ENCODE peak calls at places on chromosomes 5 and 9, in ten cellular contexts. M is tibial artery; Y is transverse colon; C is H1; R is substantia nigra; A is PC-9; K is effector memory CD4-positive, alpha-beta T cell; E is astrocyte; S is GM23338; T is hepatocyte. B is an unnamed sample.

GRCh38 chr9:131697097-131697496 is 42.8 kb downstream of the RAPGEF1 start:
- DNase-seq in M (peak; percentile 43), Y (no peak), C (no peak), R (peak; percentile 66), A (no peak), K (no peak), E (peak; percentile 33), S (peak; percentile 62), T (no peak), B (no peak)

GRCh38 chr9:98900244-98900643 is 43.5 kb upstream of the COL15A1 start:
- DNase-seq in M (no peak), Y (no peak), C (no peak), R (no peak), A (no peak), K (no peak), E (no peak), S (no peak), T (no peak), B (no peak)

GRCh38 chr5:177431317-177432142 is 5.1 kb downstream of the GRK6 start:
- DNase-seq in M (no peak), Y (peak; percentile 82), C (no peak), R (no peak), A (no peak), K (peak; percentile 72), E (no peak), S (no peak), T (no peak), B (no peak)

GRCh38 chr9:119792242-119792641 is 423.0 kb upstream of the BRINP1 start:
- DNase-seq in M (no peak), Y (no peak), C (no peak), R (no peak), A (no peak), K (no peak), E (no peak), S (no peak), T (no peak), B (no peak)

GRCh38 chr9:134526798-134527492 is 114.7 kb upstream of the COL5A1 start:
- DNase-seq in M (no peak), Y (no peak), C (no peak), R (no peak), A (no peak), K (no peak), E (no peak), S (no peak), T (no peak), B (no peak)

GRCh38 chr5:175878021-175878420 is 6.6 kb downstream of the CPLX2 start:
- DNase-seq in M (no peak), Y (no peak), C (no peak), R (no peak), A (no peak), K (no peak), E (no peak), S (no peak), T (no peak), B (no peak)

GRCh38 chr9:128344931-128345605 is 4.7 kb downstream of the SLC27A4 start:
- DNase-seq in M (no peak), Y (no peak), C (no peak), R (no peak), A (no peak), K (no peak), E (no peak), S (peak; percentile 65), T (no peak), B (no peak)

GRCh38 chr5:159786901-159787691 is 129.2 kb upstream of the ADRA1B start:
- DNase-seq in M (peak; percentile 88), Y (peak; percentile 19), C (no peak), R (no peak), A (no peak), K (no peak), E (no peak), S (no peak), T (peak; percentile 49), B (no peak)

GRCh38 chr9:37961346-37961745 is 57.4 kb upstream of the SLC25A51 start:
- DNase-seq in M (no peak), Y (no peak), C (no peak), R (no peak), A (no peak), K (no peak), E (no peak), S (no peak), T (no peak), B (no peak)

GRCh38 chr9:37966443-37967271 is 62.7 kb upstream of the SLC25A51 start:
- DNase-seq in M (no peak), Y (peak; percentile 30), C (no peak), R (peak; percentile 23), A (peak; percentile 65), K (no peak), E (no peak), S (no peak), T (peak; percentile 77), B (peak; percentile 50)

GRCh38 chr9:37965116-37965515 is 61.2 kb upstream of the SLC25A51 start:
- DNase-seq in M (no peak), Y (no peak), C (no peak), R (no peak), A (no peak), K (no peak), E (no peak), S (no peak), T (no peak), B (no peak)

GRCh38 chr9:37964740-37965081 is 60.8 kb upstream of the SLC25A51 start:
- DNase-seq in M (no peak), Y (no peak), C (no peak), R (no peak), A (no peak), K (no peak), E (no peak), S (no peak), T (no peak), B (no peak)

GRCh38 chr9:37963936-37964739 is 60.2 kb upstream of the SLC25A51 start:
- DNase-seq in M (peak; percentile 58), Y (peak; percentile 52), C (no peak), R (peak; percentile 84), A (peak; percentile 85), K (no peak), E (peak; percentile 99), S (no peak), T (peak; percentile 84), B (peak; percentile 66)
- H3K27ac ChIP-seq in M (peak overlapping the region; percentile 65), Y (peak overlapping the region; percentile 88), C (no peak overlapping the region), R (peak overlapping the region; percentile 96), A (peak overlapping the region; percentile 87), K (no peak overlapping the region), E (peak overlapping the region; percentile 95), S (no peak overlapping the region), T (peak overlapping the region; percentile 97), B (peak overlapping the region; percentile 85)

DNA sequence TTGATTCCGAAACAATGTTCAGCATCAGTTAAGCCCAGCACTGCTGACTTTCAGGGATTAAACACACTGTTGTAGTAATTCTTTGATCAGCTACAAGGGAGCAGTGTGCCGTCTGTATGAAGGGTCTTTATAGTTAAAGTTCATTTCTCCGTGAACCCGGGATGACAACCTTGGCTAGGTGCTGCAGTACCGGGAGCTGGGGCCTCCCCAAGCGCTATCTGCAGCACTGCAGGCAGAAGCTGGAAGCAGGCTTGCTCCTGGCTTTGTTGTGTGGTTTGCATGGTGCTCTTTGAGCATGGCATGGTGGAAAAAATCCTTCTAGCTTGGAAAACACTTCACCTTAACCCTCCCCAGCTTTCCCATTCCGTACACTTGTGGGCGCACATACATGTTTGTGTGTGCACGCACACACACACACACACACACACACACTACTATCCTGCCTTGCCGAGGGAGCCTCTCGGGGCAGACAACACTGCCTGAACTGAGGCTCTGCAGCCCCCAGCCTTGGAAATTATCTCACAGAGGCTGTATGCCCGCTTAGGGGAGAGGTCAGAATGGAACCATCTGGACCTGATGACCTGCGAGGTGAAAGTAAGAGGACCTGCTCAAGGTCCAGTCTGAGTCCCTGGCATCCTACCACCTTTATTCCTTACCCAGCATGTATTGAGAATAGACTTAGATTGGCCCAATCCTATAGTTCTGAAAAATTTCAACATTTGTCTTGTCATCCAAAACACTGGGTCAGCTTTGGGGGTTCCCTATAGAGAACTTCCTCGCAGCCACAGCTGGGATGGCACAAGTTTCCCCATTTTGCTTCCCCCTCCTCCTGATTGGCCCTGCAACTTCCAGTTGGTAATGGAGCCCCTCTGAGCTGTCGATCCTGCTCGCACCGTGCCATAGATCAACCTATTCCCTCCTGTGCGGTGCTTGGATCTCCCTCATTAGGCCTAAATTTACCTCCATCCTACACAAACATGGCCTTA is 10.0 kb downstream of the MVB12B start:
- DNase-seq in M (no peak), Y (no peak), C (no peak), R (no peak), A (no peak), K (no peak), E (no peak), S (no peak), T (no peak), B (peak; percentile 16)
- H3K27ac ChIP-seq in M (no peak overlapping the region), Y (no peak overlapping the region), C (no peak overlapping the region), R (peak overlapping the region; percentile 94), A (no peak overlapping the region), K (no peak overlapping the region), E (no peak overlapping the region), S (no peak overlapping the region), T (peak overlapping the region; percentile 83), B (no peak overlapping the region)

DNA sequence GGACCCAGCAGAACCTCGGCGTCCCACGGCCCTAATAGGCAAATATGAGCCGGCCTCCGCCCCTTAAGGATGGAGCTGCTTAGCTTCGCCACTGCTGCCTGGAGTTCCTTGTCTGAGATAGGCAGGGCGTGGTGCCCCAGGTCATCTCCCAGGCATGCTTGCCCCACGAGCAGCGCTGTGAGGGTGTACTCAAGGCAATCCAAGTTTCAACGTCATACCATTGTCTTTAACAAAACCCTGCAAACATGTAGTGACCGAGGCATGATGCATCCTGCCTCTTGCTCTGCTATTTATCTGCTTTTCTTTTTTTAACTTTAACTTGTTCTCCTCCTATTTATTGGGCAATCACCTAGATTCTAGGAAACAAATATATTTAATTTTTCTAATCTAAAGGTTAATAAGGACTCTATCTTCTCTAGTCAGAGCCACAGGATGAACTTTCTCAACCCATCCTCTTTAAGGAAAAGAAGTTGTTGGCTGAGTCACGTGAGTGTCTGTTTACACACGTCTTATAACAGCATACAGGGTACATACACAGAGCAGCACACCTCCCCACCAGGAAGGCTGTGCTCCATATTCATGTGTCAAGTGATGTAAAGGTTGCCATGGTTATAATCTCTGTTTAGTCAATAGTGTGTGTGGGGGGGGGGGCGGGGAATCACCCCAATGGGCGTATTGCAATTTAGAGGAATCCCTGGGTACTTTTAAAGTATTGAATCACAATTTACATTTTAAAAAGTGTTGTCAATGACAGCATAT is 27.3 kb upstream of the ZSWIM6 start:
- DNase-seq in M (no peak), Y (peak; percentile 86), C (no peak), R (no peak), A (peak; percentile 97), K (no peak), E (peak; percentile 92), S (no peak), T (peak; percentile 91), B (peak; percentile 81)
- H3K27ac ChIP-seq in M (no peak overlapping the region), Y (peak overlapping the region; percentile 64), C (no peak overlapping the region), R (no peak overlapping the region), A (peak overlapping the region; percentile 92), K (no peak overlapping the region), E (peak overlapping the region; percentile 29), S (no peak overlapping the region), T (peak overlapping the region; percentile 67), B (peak overlapping the region; percentile 60)

GRCh38 chr9:35071814-35072460 is 488 bp downstream of the VCP start:
- DNase-seq in M (peak; percentile 86), Y (peak; percentile 85), C (peak; percentile 59), R (peak; percentile 80), A (peak; percentile 48), K (peak; percentile 62), E (peak; percentile 79), S (peak; percentile 94), T (peak; percentile 93), B (peak; percentile 80)

GRCh38 chr9:35074141-35074540 is 1.7 kb upstream of the VCP start:
- DNase-seq in M (no peak), Y (no peak), C (no peak), R (no peak), A (no peak), K (no peak), E (no peak), S (no peak), T (no peak), B (no peak)

GRCh38 chr9:35074791-35075190 is 2.4 kb upstream of the VCP start:
- DNase-seq in M (no peak), Y (no peak), C (no peak), R (no peak), A (no peak), K (no peak), E (no peak), S (no peak), T (no peak), B (no peak)

GRCh38 chr9:35072461-35073275 is at the start of gene VCP:
- DNase-seq in M (peak; percentile 97), Y (peak; percentile 98), C (peak; percentile 100), R (peak; percentile 99), A (peak; percentile 94), K (peak; percentile 96), E (peak; percentile 98), S (peak; percentile 100), T (peak; percentile 98), B (peak; percentile 98)

DNA sequence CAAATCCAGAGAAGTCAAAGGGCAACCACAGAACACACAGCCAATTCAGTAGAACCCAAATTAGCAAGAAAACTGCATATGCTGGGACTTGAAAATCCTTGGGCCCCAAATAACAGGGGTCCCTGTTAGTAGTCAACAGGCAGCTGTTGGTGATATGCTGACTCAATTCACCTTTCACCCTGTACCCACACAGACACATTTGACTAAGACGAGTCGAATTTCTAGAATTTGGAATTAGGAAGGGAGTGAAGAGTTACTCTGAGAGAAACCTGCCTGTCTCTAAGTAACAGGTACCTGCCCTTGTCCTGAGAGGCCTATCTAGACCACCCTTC is 817 bp upstream of the VCP start:
- DNase-seq in M (no peak), Y (no peak), C (no peak), R (no peak), A (no peak), K (no peak), E (no peak), S (no peak), T (no peak), B (no peak)
- H3K27ac ChIP-seq in M (peak overlapping the region; percentile 96), Y (peak overlapping the region; percentile 100), C (peak overlapping the region; percentile 82), R (no peak overlapping the region), A (peak overlapping the region; percentile 61), K (peak overlapping the region; percentile 95), E (peak overlapping the region; percentile 79), S (peak overlapping the region; percentile 53), T (peak overlapping the region; percentile 86), B (peak overlapping the region; percentile 100)